ENCODE peak calls at places on chromosomes 4 and X, in seven cellular contexts. One of them, this sample, is unnamed.

GRCh38 chrX:105695451-105695850 is 126.9 kb upstream of the NRK start:
- DNase-seq in stimulated activated CD4-positive, alpha-beta T cell treated with anti-CD3 and anti-CD28 coated beads, Interleukin-1b, Interleukin-23, amount 100 ng/mL, for 48 hours: no peak
- DNase-seq in esophagus muscularis mucosa: no peak
- DNase-seq in hypothalamus: no peak
- DNase-seq in HEK293T: no peak
- DNase-seq in endothelial cell: no peak
- DNase-seq in activated T-helper 9 cell treated with anti-CD3 and anti-CD28 coated beads, Interleukin-2, amount 50 U/mL, for 16 hours: no peak
- DNase-seq in this sample: no peak

GRCh38 chrX:53684415-53685192 is 1.9 kb downstream of the HUWE1 start:
- DNase-seq in stimulated activated CD4-positive, alpha-beta T cell treated with anti-CD3 and anti-CD28 coated beads, Interleukin-1b, Interleukin-23, amount 100 ng/mL, for 48 hours: no peak
- DNase-seq in esophagus muscularis mucosa: no peak
- DNase-seq in hypothalamus: no peak
- DNase-seq in HEK293T: no peak
- DNase-seq in endothelial cell: no peak
- DNase-seq in activated T-helper 9 cell treated with anti-CD3 and anti-CD28 coated beads, Interleukin-2, amount 50 U/mL, for 16 hours: no peak
- DNase-seq in this sample: no peak

GRCh38 chr4:41540687-41541086 is 2.7 kb downstream of the LIMCH1 start:
- DNase-seq in stimulated activated CD4-positive, alpha-beta T cell treated with anti-CD3 and anti-CD28 coated beads, Interleukin-1b, Interleukin-23, amount 100 ng/mL, for 48 hours: no peak
- DNase-seq in esophagus muscularis mucosa: no peak
- DNase-seq in hypothalamus: no peak
- DNase-seq in HEK293T: no peak
- DNase-seq in endothelial cell: no peak
- DNase-seq in activated T-helper 9 cell treated with anti-CD3 and anti-CD28 coated beads, Interleukin-2, amount 50 U/mL, for 16 hours: no peak
- DNase-seq in this sample: no peak

GRCh38 chr4:61532324-61532723 is 332.2 kb downstream of the ADGRL3 start:
- DNase-seq in stimulated activated CD4-positive, alpha-beta T cell treated with anti-CD3 and anti-CD28 coated beads, Interleukin-1b, Interleukin-23, amount 100 ng/mL, for 48 hours: no peak
- DNase-seq in esophagus muscularis mucosa: no peak
- DNase-seq in hypothalamus: no peak
- DNase-seq in HEK293T: no peak
- DNase-seq in endothelial cell: no peak
- DNase-seq in activated T-helper 9 cell treated with anti-CD3 and anti-CD28 coated beads, Interleukin-2, amount 50 U/mL, for 16 hours: no peak
- DNase-seq in this sample: no peak

GRCh38 chr4:145099653-145100052 is 1.5 kb downstream of the ABCE1 start:
- DNase-seq in stimulated activated CD4-positive, alpha-beta T cell treated with anti-CD3 and anti-CD28 coated beads, Interleukin-1b, Interleukin-23, amount 100 ng/mL, for 48 hours: no peak
- DNase-seq in esophagus muscularis mucosa: no peak
- DNase-seq in hypothalamus: no peak
- DNase-seq in HEK293T: no peak
- DNase-seq in endothelial cell: no peak
- DNase-seq in activated T-helper 9 cell treated with anti-CD3 and anti-CD28 coated beads, Interleukin-2, amount 50 U/mL, for 16 hours: no peak
- DNase-seq in this sample: no peak

GRCh38 chr4:154491731-154492249 is at the start of gene DCHS2:
- DNase-seq in stimulated activated CD4-positive, alpha-beta T cell treated with anti-CD3 and anti-CD28 coated beads, Interleukin-1b, Interleukin-23, amount 100 ng/mL, for 48 hours: peak; percentile 9
- DNase-seq in esophagus muscularis mucosa: peak; percentile 88
- DNase-seq in hypothalamus: no peak
- DNase-seq in HEK293T: peak; percentile 45
- DNase-seq in endothelial cell: peak; percentile 27
- DNase-seq in activated T-helper 9 cell treated with anti-CD3 and anti-CD28 coated beads, Interleukin-2, amount 50 U/mL, for 16 hours: no peak
- DNase-seq in this sample: no peak

GRCh38 chr4:101981756-101982155 is 191.2 kb downstream of the BANK1 start:
- DNase-seq in stimulated activated CD4-positive, alpha-beta T cell treated with anti-CD3 and anti-CD28 coated beads, Interleukin-1b, Interleukin-23, amount 100 ng/mL, for 48 hours: no peak
- DNase-seq in esophagus muscularis mucosa: no peak
- DNase-seq in hypothalamus: no peak
- DNase-seq in HEK293T: no peak
- DNase-seq in endothelial cell: no peak
- DNase-seq in activated T-helper 9 cell treated with anti-CD3 and anti-CD28 coated beads, Interleukin-2, amount 50 U/mL, for 16 hours: no peak
- DNase-seq in this sample: no peak

GRCh38 chr4:152045397-152045780 is 284.6 kb upstream of the GATB start:
- DNase-seq in stimulated activated CD4-positive, alpha-beta T cell treated with anti-CD3 and anti-CD28 coated beads, Interleukin-1b, Interleukin-23, amount 100 ng/mL, for 48 hours: no peak
- DNase-seq in esophagus muscularis mucosa: peak; percentile 42
- DNase-seq in hypothalamus: no peak
- DNase-seq in HEK293T: no peak
- DNase-seq in endothelial cell: no peak
- DNase-seq in activated T-helper 9 cell treated with anti-CD3 and anti-CD28 coated beads, Interleukin-2, amount 50 U/mL, for 16 hours: no peak
- DNase-seq in this sample: no peak

GRCh38 chr4:183746305-183747229 is 87.5 kb downstream of the TRAPPC11 start:
- DNase-seq in stimulated activated CD4-positive, alpha-beta T cell treated with anti-CD3 and anti-CD28 coated beads, Interleukin-1b, Interleukin-23, amount 100 ng/mL, for 48 hours: no peak
- DNase-seq in esophagus muscularis mucosa: no peak
- DNase-seq in hypothalamus: no peak
- DNase-seq in HEK293T: no peak
- DNase-seq in endothelial cell: no peak
- DNase-seq in activated T-helper 9 cell treated with anti-CD3 and anti-CD28 coated beads, Interleukin-2, amount 50 U/mL, for 16 hours: no peak
- DNase-seq in this sample: no peak

GRCh38 chr4:10066704-10067651 is 45.7 kb upstream of the SLC2A9 start:
- DNase-seq in stimulated activated CD4-positive, alpha-beta T cell treated with anti-CD3 and anti-CD28 coated beads, Interleukin-1b, Interleukin-23, amount 100 ng/mL, for 48 hours: no peak
- DNase-seq in esophagus muscularis mucosa: no peak
- DNase-seq in hypothalamus: no peak
- DNase-seq in HEK293T: no peak
- DNase-seq in endothelial cell: no peak
- DNase-seq in activated T-helper 9 cell treated with anti-CD3 and anti-CD28 coated beads, Interleukin-2, amount 50 U/mL, for 16 hours: no peak
- DNase-seq in this sample: no peak

GRCh38 chr4:19982556-19982955 is 269.1 kb upstream of the SLIT2 start:
- DNase-seq in stimulated activated CD4-positive, alpha-beta T cell treated with anti-CD3 and anti-CD28 coated beads, Interleukin-1b, Interleukin-23, amount 100 ng/mL, for 48 hours: no peak
- DNase-seq in esophagus muscularis mucosa: no peak
- DNase-seq in hypothalamus: no peak
- DNase-seq in HEK293T: no peak
- DNase-seq in endothelial cell: no peak
- DNase-seq in activated T-helper 9 cell treated with anti-CD3 and anti-CD28 coated beads, Interleukin-2, amount 50 U/mL, for 16 hours: no peak
- DNase-seq in this sample: no peak

GRCh38 chr4:21656832-21657231 is 291.7 kb downstream of the KCNIP4 start:
- DNase-seq in stimulated activated CD4-positive, alpha-beta T cell treated with anti-CD3 and anti-CD28 coated beads, Interleukin-1b, Interleukin-23, amount 100 ng/mL, for 48 hours: no peak
- DNase-seq in esophagus muscularis mucosa: no peak
- DNase-seq in hypothalamus: no peak
- DNase-seq in HEK293T: no peak
- DNase-seq in endothelial cell: no peak
- DNase-seq in activated T-helper 9 cell treated with anti-CD3 and anti-CD28 coated beads, Interleukin-2, amount 50 U/mL, for 16 hours: no peak
- DNase-seq in this sample: no peak

GRCh38 chr4:176478076-176478475 is 158.3 kb downstream of the SPCS3 start:
- DNase-seq in stimulated activated CD4-positive, alpha-beta T cell treated with anti-CD3 and anti-CD28 coated beads, Interleukin-1b, Interleukin-23, amount 100 ng/mL, for 48 hours: no peak
- DNase-seq in esophagus muscularis mucosa: no peak
- DNase-seq in hypothalamus: no peak
- DNase-seq in HEK293T: no peak
- DNase-seq in endothelial cell: peak; percentile 6
- DNase-seq in activated T-helper 9 cell treated with anti-CD3 and anti-CD28 coated beads, Interleukin-2, amount 50 U/mL, for 16 hours: no peak
- DNase-seq in this sample: no peak

GRCh38 chr4:1609901-1610790 is 74.0 kb downstream of the FAM53A start:
- DNase-seq in stimulated activated CD4-positive, alpha-beta T cell treated with anti-CD3 and anti-CD28 coated beads, Interleukin-1b, Interleukin-23, amount 100 ng/mL, for 48 hours: no peak
- DNase-seq in esophagus muscularis mucosa: no peak
- DNase-seq in hypothalamus: no peak
- DNase-seq in HEK293T: no peak
- DNase-seq in endothelial cell: no peak
- DNase-seq in activated T-helper 9 cell treated with anti-CD3 and anti-CD28 coated beads, Interleukin-2, amount 50 U/mL, for 16 hours: no peak
- DNase-seq in this sample: no peak

GRCh38 chr4:48722509-48723446 is 57.3 kb downstream of the FRYL start:
- DNase-seq in stimulated activated CD4-positive, alpha-beta T cell treated with anti-CD3 and anti-CD28 coated beads, Interleukin-1b, Interleukin-23, amount 100 ng/mL, for 48 hours: no peak
- DNase-seq in esophagus muscularis mucosa: peak; percentile 34
- DNase-seq in hypothalamus: no peak
- DNase-seq in HEK293T: no peak
- DNase-seq in endothelial cell: no peak
- DNase-seq in activated T-helper 9 cell treated with anti-CD3 and anti-CD28 coated beads, Interleukin-2, amount 50 U/mL, for 16 hours: no peak
- DNase-seq in this sample: no peak

GRCh38 chr4:1470816-1471442 is 64.7 kb upstream of the NKX1-1 start:
- DNase-seq in stimulated activated CD4-positive, alpha-beta T cell treated with anti-CD3 and anti-CD28 coated beads, Interleukin-1b, Interleukin-23, amount 100 ng/mL, for 48 hours: no peak
- DNase-seq in esophagus muscularis mucosa: no peak
- DNase-seq in hypothalamus: no peak
- DNase-seq in HEK293T: no peak
- DNase-seq in endothelial cell: no peak
- DNase-seq in activated T-helper 9 cell treated with anti-CD3 and anti-CD28 coated beads, Interleukin-2, amount 50 U/mL, for 16 hours: no peak
- DNase-seq in this sample: no peak

GRCh38 chr4:94757192-94758140 is at the start of gene BMPR1B:
- DNase-seq in stimulated activated CD4-positive, alpha-beta T cell treated with anti-CD3 and anti-CD28 coated beads, Interleukin-1b, Interleukin-23, amount 100 ng/mL, for 48 hours: no peak
- DNase-seq in esophagus muscularis mucosa: no peak
- DNase-seq in hypothalamus: no peak
- DNase-seq in HEK293T: peak; percentile 62
- DNase-seq in endothelial cell: peak; percentile 36
- DNase-seq in activated T-helper 9 cell treated with anti-CD3 and anti-CD28 coated beads, Interleukin-2, amount 50 U/mL, for 16 hours: no peak
- DNase-seq in this sample: no peak

GRCh38 chrX:77160301-77160700 is 286.9 kb upstream of the FGF16 start:
- DNase-seq in stimulated activated CD4-positive, alpha-beta T cell treated with anti-CD3 and anti-CD28 coated beads, Interleukin-1b, Interleukin-23, amount 100 ng/mL, for 48 hours: peak; percentile 2
- DNase-seq in esophagus muscularis mucosa: no peak
- DNase-seq in hypothalamus: no peak
- DNase-seq in HEK293T: no peak
- DNase-seq in endothelial cell: peak; percentile 27
- DNase-seq in activated T-helper 9 cell treated with anti-CD3 and anti-CD28 coated beads, Interleukin-2, amount 50 U/mL, for 16 hours: no peak
- DNase-seq in this sample: no peak

GRCh38 chrX:17656035-17656418 is 81.3 kb upstream of the SCML1 start:
- DNase-seq in stimulated activated CD4-positive, alpha-beta T cell treated with anti-CD3 and anti-CD28 coated beads, Interleukin-1b, Interleukin-23, amount 100 ng/mL, for 48 hours: no peak
- DNase-seq in esophagus muscularis mucosa: no peak
- DNase-seq in hypothalamus: no peak
- DNase-seq in HEK293T: no peak
- DNase-seq in endothelial cell: no peak
- DNase-seq in activated T-helper 9 cell treated with anti-CD3 and anti-CD28 coated beads, Interleukin-2, amount 50 U/mL, for 16 hours: no peak
- DNase-seq in this sample: no peak

This sample was measured in activated gamma-delta T cell treated with anti-CD3 and anti-CD28 coated beads, Interleukin-2, amount 50 U/mL, for 16 hours.